ENCODE peak calls at places on chromosomes 16 and 17, in eight cellular contexts. T, N, I, G, M, X, P and O are unnamed samples.
A peak's percentile ranks its signal among the peaks of the same experiment; 100 is the strongest.

GRCh38 chr16:55955845-55956244 is 80.7 kb upstream of the CES5A start:
- DNase-seq in T (no peak), N (peak; percentile 84), I (no peak), G (no peak), M (no peak), X (no peak), P (no peak), O (no peak)

GRCh38 chr16:74563828-74564263 is 43.1 kb downstream of the GLG1 start:
- DNase-seq in T (peak; percentile 67), N (no peak), I (no peak), G (no peak), M (no peak), X (no peak), P (no peak), O (no peak)

GRCh38 chr17:67386965-67387551 is 10.0 kb downstream of the PITPNC1 start:
- DNase-seq in T (peak; percentile 60), N (peak; percentile 59), I (peak; percentile 79), G (peak; percentile 52), M (peak; percentile 63), X (no peak), P (no peak), O (peak; percentile 64)

GRCh38 chr16:29708917-29709600 is 30.1 kb downstream of the QPRT start:
- DNase-seq in T (no peak), N (no peak), I (no peak), G (no peak), M (no peak), X (no peak), P (no peak), O (no peak)

GRCh38 chr17:36082062-36082461 is 7.9 kb downstream of the CCL3 start:
- DNase-seq in T (no peak), N (no peak), I (no peak), G (no peak), M (no peak), X (no peak), P (no peak), O (no peak)

GRCh38 chr16:65754799-65755691 is 611.4 kb upstream of the CDH5 start:
- DNase-seq in T (no peak), N (no peak), I (no peak), G (no peak), M (no peak), X (no peak), P (no peak), O (no peak)

GRCh38 chr16:87442581-87442966 is 50.2 kb downstream of the ZCCHC14 start:
- DNase-seq in T (no peak), N (no peak), I (no peak), G (no peak), M (no peak), X (no peak), P (no peak), O (no peak)

GRCh38 chr16:84617068-84617630 is 729 bp downstream of the COTL1 start:
- DNase-seq in T (no peak), N (no peak), I (no peak), G (no peak), M (peak; percentile 33), X (peak; percentile 41), P (no peak), O (no peak)

GRCh38 chr17:29726721-29727252 is 104.1 kb upstream of the CORO6 start:
- DNase-seq in T (peak; percentile 94), N (no peak), I (no peak), G (no peak), M (peak; percentile 50), X (peak; percentile 44), P (no peak), O (no peak)

GRCh38 chr17:50918933-50919296 is 52.8 kb upstream of the TOB1 start:
- DNase-seq in T (no peak), N (no peak), I (no peak), G (no peak), M (no peak), X (no peak), P (no peak), O (no peak)

GRCh38 chr17:36001862-36002603 is 680 bp upstream of the CCL15 start:
- DNase-seq in T (no peak), N (no peak), I (peak; percentile 31), G (no peak), M (no peak), X (no peak), P (no peak), O (no peak)

GRCh38 chr16:9977333-9977897 is 204.8 kb downstream of the GRIN2A start:
- DNase-seq in T (no peak), N (no peak), I (no peak), G (no peak), M (no peak), X (no peak), P (no peak), O (no peak)

GRCh38 chr16:3467920-3468319 is 24.4 kb downstream of the NAA60 start:
- DNase-seq in T (no peak), N (no peak), I (no peak), G (no peak), M (peak; percentile 20), X (no peak), P (no peak), O (no peak)

GRCh38 chr17:40474419-40475002 is 26.9 kb downstream of the TNS4 start:
- DNase-seq in T (no peak), N (no peak), I (no peak), G (no peak), M (no peak), X (no peak), P (no peak), O (no peak)

GRCh38 chr16:84005391-84005790 is 37.2 kb downstream of the SLC38A8 start:
- DNase-seq in T (no peak), N (no peak), I (no peak), G (no peak), M (no peak), X (no peak), P (no peak), O (no peak)